ENCODE peak calls at places on chromosomes 12 and 14, in four cellular contexts. W is GM23248, I is adipocyte, U is Peyer's patch. B is an unnamed sample.

GRCh38 chr14:101813171-101813759 is 51.8 kb downstream of the PPP2R5C start:
- DNase-seq in W (peak; percentile 9), U (no peak), I (no peak), B (peak; percentile 47)

GRCh38 chr14:71135496-71135895 is 228.2 kb downstream of the PCNX1 start:
- DNase-seq in W (no peak), U (no peak), I (no peak), B (no peak)

GRCh38 chr12:131413006-131413405 is 297.9 kb upstream of the SFSWAP start:
- DNase-seq in U (no peak), I (no peak), W (no peak), B (no peak)

GRCh38 chr12:104747956-104748355 is 210.1 kb downstream of the SLC41A2 start:
- DNase-seq in W (no peak), I (no peak), U (no peak), B (no peak)

GRCh38 chr12:54331-54730 is 12.2 kb upstream of the IQSEC3 start:
- DNase-seq in W (no peak), U (no peak), I (no peak), B (no peak)

GRCh38 chr12:109440851-109441490 is 36.1 kb downstream of the KCTD10 start:
- DNase-seq in W (no peak), I (peak; percentile 57), U (no peak), B (no peak)

GRCh38 chr12:43969882-43970281 is 134.0 kb downstream of the TMEM117 start:
- DNase-seq in U (no peak), W (peak; percentile 67), I (peak; percentile 17), B (no peak)

GRCh38 chr12:51953011-51953568 is 1.6 kb downstream of the ACVR1B start:
- DNase-seq in U (no peak), I (no peak), W (no peak), B (no peak)

GRCh38 chr12:92784356-92784755 is 81.6 kb downstream of the PLEKHG7 start:
- DNase-seq in I (peak; percentile 67), U (no peak), W (peak; percentile 18), B (no peak)

GRCh38 chr14:94571395-94571794 is 9.8 kb upstream of the SERPINA5 start:
- DNase-seq in U (no peak), W (peak; percentile 7), I (no peak), B (peak; percentile 9)

GRCh38 chr14:53247596-53248370 is 94.7 kb upstream of the DDHD1 start:
- DNase-seq in I (no peak), U (no peak), W (no peak), B (no peak)

GRCh38 chr12:78185109-78185508 is 354.4 kb downstream of the NAV3 start:
- DNase-seq in W (peak; percentile 80), I (no peak), U (no peak), B (no peak)

GRCh38 chr14:58772814-58773620 is 135.3 kb downstream of the DACT1 start:
- DNase-seq in I (no peak), U (no peak), W (no peak), B (no peak)

GRCh38 chr12:45517360-45517759 is 212.1 kb upstream of the ARID2 start:
- DNase-seq in U (no peak), W (no peak), I (no peak), B (no peak)

GRCh38 chr12:65962921-65963883 is 138.9 kb downstream of the HMGA2 start:
- DNase-seq in W (no peak), U (no peak), I (no peak), B (peak; percentile 47)

GRCh38 chr12:67853204-67853603 is 136.0 kb upstream of the IFNG-AS1 start:
- DNase-seq in U (no peak), I (peak; percentile 42), W (peak; percentile 75), B (no peak)

GRCh38 chr12:117514016-117514415 is 152.6 kb upstream of the NOS1 start:
- DNase-seq in W (no peak), U (no peak), I (no peak), B (no peak)

GRCh38 chr12:69661386-69661785 is 37.7 kb downstream of the BEST3 start:
- DNase-seq in I (no peak), U (no peak), W (no peak), B (no peak)

GRCh38 chr12:6124411-6125151 is at the start of gene VWF:
- DNase-seq in I (no peak), W (no peak), U (no peak), B (no peak)

GRCh38 chr12:123971449-123971769 is 1.2 kb downstream of the CCDC92 start:
- DNase-seq in U (no peak), W (no peak), I (peak; percentile 13), B (no peak)

GRCh38 chr14:99941211-99941610 is 124.0 kb upstream of the EVL start:
- DNase-seq in I (no peak), W (no peak), U (no peak), B (no peak)

GRCh38 chr12:124111006-124111405 is 138.0 kb downstream of the ZNF664 start:
- DNase-seq in I (no peak), W (no peak), U (no peak), B (no peak)

GRCh38 chr14:22657861-22658260 is 13.7 kb upstream of the OR6J1 start:
- DNase-seq in W (peak; percentile 62), U (no peak), I (peak; percentile 62), B (no peak)

GRCh38 chr12:89947437-89948265 is 239.0 kb upstream of the ATP2B1 start:
- DNase-seq in W (peak; percentile 90), I (peak; percentile 93), U (no peak), B (peak; percentile 25)

GRCh38 chr12:51970904-51971646 is 19.6 kb downstream of the ACVR1B start:
- DNase-seq in U (no peak), I (peak; percentile 24), W (peak; percentile 42), B (no peak)

GRCh38 chr12:508795-509194 is 49.1 kb downstream of the B4GALNT3 start:
- DNase-seq in I (no peak), W (no peak), U (no peak), B (peak; percentile 68)

GRCh38 chr12:125206757-125207156 is 141.5 kb downstream of the AACS start:
- DNase-seq in I (no peak), U (no peak), W (no peak), B (no peak)

DNA sequence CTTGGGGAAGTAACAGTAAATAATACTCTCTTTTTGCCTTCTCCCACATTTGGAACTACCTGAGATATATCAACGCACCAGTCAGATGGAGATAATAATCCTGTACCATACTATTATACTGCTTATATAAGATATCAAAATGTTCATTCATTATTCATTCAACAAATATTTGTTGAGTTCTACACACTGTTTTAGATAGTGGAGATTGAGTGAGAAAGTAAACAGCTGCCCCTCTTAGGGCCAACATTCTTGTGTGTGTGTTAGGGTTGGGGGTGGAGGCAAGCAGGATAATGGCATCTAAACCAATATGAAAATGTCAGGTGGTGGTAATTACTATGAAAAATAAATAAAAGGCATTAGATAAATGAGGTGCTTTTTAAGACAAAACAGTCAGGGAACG is 14.0 kb downstream of the MIS18BP1 start:
- DNase-seq in I (no peak), W (no peak), U (no peak), B (no peak)
- H3K4me3 ChIP-seq in I (no peak overlapping the region), W (no peak overlapping the region), U (no peak overlapping the region), B (no peak overlapping the region)

DNA sequence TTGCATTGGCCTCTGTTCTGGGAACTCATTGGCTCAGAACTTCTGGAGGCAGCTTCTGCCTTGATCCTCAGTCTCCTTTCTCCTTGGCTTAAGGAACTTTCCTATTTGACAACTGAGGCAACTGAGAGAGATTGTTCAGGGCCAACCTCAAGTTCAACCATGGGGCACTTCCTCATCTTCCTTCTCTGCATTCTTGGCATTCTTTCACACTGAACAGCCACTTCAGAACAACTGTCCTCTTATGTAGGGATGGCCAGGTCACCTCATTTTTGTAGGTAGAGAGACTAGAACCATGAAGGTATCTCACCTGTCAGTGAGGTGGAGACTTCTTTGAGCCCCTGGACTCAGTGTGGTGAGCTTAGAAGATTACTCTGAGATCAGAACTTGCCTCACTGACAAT is 63.0 kb upstream of the NRXN3 start:
- DNase-seq in W (no peak), U (no peak), I (no peak), B (no peak)
- H3K4me3 ChIP-seq in W (no peak overlapping the region), U (no peak overlapping the region), I (no peak overlapping the region), B (no peak overlapping the region)

GRCh38 chr14:64717870-64718269 is 13.6 kb downstream of the PLEKHG3 start:
- DNase-seq in W (no peak), U (no peak), I (no peak), B (peak; percentile 58)

GRCh38 chr14:64714432-64715025 is 10.3 kb downstream of the PLEKHG3 start:
- DNase-seq in U (no peak), I (no peak), W (no peak), B (no peak)

GRCh38 chr14:64713677-64714076 is 9.5 kb downstream of the PLEKHG3 start:
- DNase-seq in I (no peak), U (no peak), W (no peak), B (no peak)

GRCh38 chr14:64715146-64715627 is 11.0 kb downstream of the PLEKHG3 start:
- DNase-seq in W (no peak), U (no peak), I (no peak), B (peak; percentile 21)

GRCh38 chr14:64715628-64716412 is 11.6 kb downstream of the PLEKHG3 start:
- DNase-seq in I (no peak), U (no peak), W (no peak), B (no peak)
- H3K4me3 ChIP-seq in I (peak overlapping the region; percentile 32), U (peak overlapping the region; percentile 4), W (no peak overlapping the region), B (no peak overlapping the region)

GRCh38 chr12:20596036-20596435 is 99.1 kb upstream of the SLCO1C1 start:
- DNase-seq in U (no peak), I (no peak), W (no peak), B (no peak)

GRCh38 chr12:20599757-20600156 is 95.4 kb upstream of the SLCO1C1 start:
- DNase-seq in I (peak; percentile 36), U (no peak), W (peak; percentile 30), B (no peak)

GRCh38 chr12:20604408-20604807 is 90.7 kb upstream of the SLCO1C1 start:
- DNase-seq in W (no peak), I (no peak), U (no peak), B (no peak)

GRCh38 chr12:20602671-20603402 is 92.3 kb upstream of the SLCO1C1 start:
- DNase-seq in I (peak; percentile 48), W (peak; percentile 81), U (no peak), B (no peak)

DNA sequence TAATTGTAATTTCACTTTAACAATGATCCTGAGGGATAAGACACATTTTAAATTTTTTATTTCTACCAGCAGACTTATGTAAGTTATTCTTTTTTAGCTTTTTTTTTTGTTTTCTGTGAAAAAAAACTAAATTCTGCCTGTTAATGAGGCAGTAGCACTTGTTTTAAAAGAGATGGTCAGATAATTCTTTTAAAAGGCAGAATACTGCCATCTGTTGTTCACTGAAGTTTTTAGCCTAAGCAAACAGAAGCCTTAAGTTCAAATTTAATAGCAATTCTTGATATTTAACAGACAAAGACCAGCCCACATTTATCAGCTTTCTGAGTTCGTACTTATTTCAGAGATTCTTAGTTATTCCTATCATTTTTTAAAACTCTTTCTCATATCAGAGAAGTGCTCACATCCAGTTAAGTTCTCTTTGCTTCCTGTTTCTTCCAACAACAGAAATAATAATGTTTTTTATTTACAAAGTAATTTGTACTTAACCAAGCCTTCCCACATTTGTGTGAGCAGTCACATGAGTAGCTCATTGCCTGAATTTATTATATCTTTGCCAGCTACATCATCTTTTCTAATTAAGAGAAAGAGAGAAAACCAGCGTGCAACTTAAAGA is 93.4 kb upstream of the SLCO1C1 start:
- DNase-seq in W (peak; percentile 61), U (no peak), I (peak; percentile 83), B (no peak)
- H3K4me3 ChIP-seq in W (no peak overlapping the region), U (no peak overlapping the region), I (no peak overlapping the region), B (no peak overlapping the region)

GRCh38 chr12:41205070-41205715 is 17.1 kb downstream of the PDZRN4 start:
- DNase-seq in I (peak; percentile 15), U (no peak), W (no peak), B (no peak)
- H3K4me3 ChIP-seq in I (peak overlapping the region; percentile 53), U (no peak overlapping the region), W (no peak overlapping the region), B (no peak overlapping the region)

GRCh38 chr12:1583421-1584078 is 10.8 kb downstream of the FBXL14 start:
- DNase-seq in U (peak; percentile 61), W (peak; percentile 93), I (peak; percentile 96), B (no peak)
- H3K4me3 ChIP-seq in U (no peak overlapping the region), W (peak overlapping the region; percentile 57), I (peak overlapping the region; percentile 73), B (no peak overlapping the region)

B was measured in mucosa of descending colon.